ENCODE peak calls at places on chromosomes 6 and 20, in nine cellular contexts. B is CD4-positive, alpha-beta T cell; P is CD8-positive, alpha-beta memory T cell; M is neural progenitor cell; G is tibial nerve; D is mammary epithelial cell; Z is transverse colon; I is dorsolateral prefrontal cortex; X is DND-41. A is an unnamed sample.

GRCh38 chr6:150029276-150029675 is 3.9 kb upstream of the RAET1L start:
- DNase-seq in B (no peak), P (no peak), M (no peak), G (no peak), D (no peak), Z (no peak), I (no peak), X (no peak), A (no peak)

GRCh38 chr6:44002071-44002590 is 125.1 kb downstream of the MRPL14 start:
- DNase-seq in B (no peak), P (no peak), M (peak; percentile 97), G (no peak), D (no peak), Z (no peak), I (no peak), X (no peak), A (no peak)

GRCh38 chr6:108661430-108661829 is 100.7 kb downstream of the FOXO3 start:
- DNase-seq in B (no peak), P (no peak), M (no peak), G (no peak), D (peak; percentile 69), Z (no peak), I (no peak), X (no peak), A (no peak)

GRCh38 chr6:64538760-64539159 is 903.2 kb downstream of the PHF3 start:
- DNase-seq in B (no peak), P (no peak), M (no peak), G (no peak), D (no peak), Z (no peak), I (no peak), X (no peak), A (no peak)

GRCh38 chr6:135182120-135182992 is 1.2 kb downstream of the MYB start:
- DNase-seq in B (no peak), P (peak; percentile 31), M (peak; percentile 55), G (no peak), D (peak; percentile 23), Z (peak; percentile 47), I (no peak), X (peak; percentile 65), A (no peak)

GRCh38 chr6:127342946-127343752 is at the start of gene ECHDC1:
- DNase-seq in B (peak; percentile 61), P (peak; percentile 71), M (peak; percentile 69), G (peak; percentile 42), D (peak; percentile 71), Z (peak; percentile 62), I (peak; percentile 62), X (peak; percentile 84), A (peak; percentile 60)

GRCh38 chr6:351011-351866 is 40.3 kb upstream of the IRF4 start:
- DNase-seq in B (no peak), P (no peak), M (no peak), G (no peak), D (no peak), Z (no peak), I (no peak), X (no peak), A (no peak)

GRCh38 chr20:20364747-20365558 is 3.0 kb upstream of the INSM1 start:
- DNase-seq in B (no peak), P (no peak), M (peak; percentile 32), G (no peak), D (no peak), Z (no peak), I (no peak), X (no peak), A (no peak)

GRCh38 chr20:20843982-20844381 is 131.5 kb upstream of the RALGAPA2 start:
- DNase-seq in B (no peak), P (no peak), M (peak; percentile 49), G (no peak), D (no peak), Z (no peak), I (no peak), X (no peak), A (no peak)

GRCh38 chr20:14632906-14633305 is 295.5 kb upstream of the FLRT3 start:
- DNase-seq in B (no peak), P (no peak), M (no peak), G (no peak), D (no peak), Z (no peak), I (no peak), X (no peak), A (no peak)

GRCh38 chr20:43955244-43956191 is 40.9 kb downstream of the TOX2 start:
- DNase-seq in B (peak; percentile 27), P (peak; percentile 44), M (no peak), G (peak; percentile 16), D (peak; percentile 89), Z (no peak), I (no peak), X (peak; percentile 77), A (no peak)

GRCh38 chr6:43276180-43277082 is 21.6 kb upstream of the SLC22A7 start:
- DNase-seq in B (no peak), P (peak; percentile 41), M (peak; percentile 61), G (no peak), D (no peak), Z (peak; percentile 75), I (no peak), X (no peak), A (no peak)

DNA sequence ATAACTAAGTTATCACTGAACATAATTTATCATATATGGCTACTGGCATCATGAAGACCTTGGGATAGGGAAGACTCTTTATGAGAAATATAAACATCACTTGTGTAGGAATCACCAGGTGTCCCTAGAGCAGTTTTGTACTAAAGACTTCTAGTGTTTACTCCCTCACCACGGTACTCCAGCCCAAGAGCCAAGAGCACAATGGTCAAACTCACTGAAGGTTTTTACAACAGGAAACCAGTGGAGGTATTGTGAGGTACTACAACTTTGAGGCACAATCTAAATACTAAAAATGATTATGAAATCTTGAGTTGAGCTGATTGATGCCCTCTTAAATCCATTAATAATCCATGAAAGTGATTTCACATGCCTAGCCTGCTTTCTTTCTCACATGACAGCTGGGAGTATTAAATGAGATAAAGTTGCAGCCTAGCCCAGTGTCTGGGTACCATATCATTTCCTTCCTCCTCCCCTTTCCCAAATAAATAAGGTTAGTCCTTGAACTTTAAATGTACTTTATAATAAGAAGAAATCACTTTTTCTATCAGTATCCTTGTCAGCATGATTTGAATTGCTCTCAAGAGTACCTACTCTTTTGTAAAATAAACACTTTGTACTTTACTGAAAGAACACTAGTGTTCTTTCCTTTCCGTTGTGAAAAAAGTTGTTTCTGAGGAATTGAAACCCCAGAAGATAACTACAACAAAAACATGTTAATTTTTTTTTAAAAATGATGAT is 26.5 kb downstream of the GLO1 start:
- DNase-seq in B (no peak), P (no peak), M (no peak), G (no peak), D (no peak), Z (no peak), I (no peak), X (no peak), A (no peak)
- H3K27ac ChIP-seq in B (no peak overlapping the region), P (no peak overlapping the region), M (no peak overlapping the region), G (peak overlapping the region; percentile 41), D (no peak overlapping the region), Z (peak overlapping the region; percentile 25), I (no peak overlapping the region), X (no peak overlapping the region), A (peak overlapping the region; percentile 49)

GRCh38 chr6:144439016-144439415 is 153.9 kb downstream of the UTRN start:
- DNase-seq in B (no peak), P (no peak), M (no peak), G (no peak), D (no peak), Z (no peak), I (no peak), X (no peak), A (no peak)

GRCh38 chr6:144438103-144438502 is 153.0 kb downstream of the UTRN start:
- DNase-seq in B (no peak), P (no peak), M (no peak), G (no peak), D (no peak), Z (no peak), I (no peak), X (no peak), A (no peak)

GRCh38 chr6:144437105-144437504 is 152.0 kb downstream of the UTRN start:
- DNase-seq in B (no peak), P (no peak), M (no peak), G (no peak), D (no peak), Z (no peak), I (no peak), X (no peak), A (no peak)

GRCh38 chr6:144434308-144434990 is 149.3 kb downstream of the UTRN start:
- DNase-seq in B (no peak), P (no peak), M (no peak), G (no peak), D (peak; percentile 64), Z (no peak), I (no peak), X (no peak), A (no peak)

GRCh38 chr6:144435602-144436426 is 150.7 kb downstream of the UTRN start:
- DNase-seq in B (no peak), P (no peak), M (no peak), G (no peak), D (no peak), Z (no peak), I (no peak), X (no peak), A (no peak)
- H3K27ac ChIP-seq in B (no peak overlapping the region), P (no peak overlapping the region), M (no peak overlapping the region), G (peak overlapping the region; percentile 57), D (no peak overlapping the region), Z (no peak overlapping the region), I (no peak overlapping the region), X (no peak overlapping the region), A (no peak overlapping the region)

GRCh38 chr20:25005661-25006060 is 13.1 kb upstream of the APMAP start:
- DNase-seq in B (no peak), P (no peak), M (no peak), G (no peak), D (no peak), Z (no peak), I (no peak), X (no peak), A (no peak)

GRCh38 chr20:25009218-25010145 is 16.9 kb upstream of the APMAP start:
- DNase-seq in B (no peak), P (no peak), M (no peak), G (no peak), D (no peak), Z (peak; percentile 5), I (peak; percentile 35), X (no peak), A (no peak)

GRCh38 chr20:25006431-25007167 is 14.0 kb upstream of the APMAP start:
- DNase-seq in B (no peak), P (no peak), M (no peak), G (no peak), D (no peak), Z (no peak), I (peak; percentile 24), X (no peak), A (no peak)

GRCh38 chr20:25008388-25009217 is 16.1 kb upstream of the APMAP start:
- DNase-seq in B (no peak), P (no peak), M (no peak), G (no peak), D (no peak), Z (no peak), I (peak; percentile 22), X (no peak), A (no peak)

GRCh38 chr20:25007491-25008305 is 15.1 kb upstream of the APMAP start:
- DNase-seq in B (no peak), P (no peak), M (no peak), G (no peak), D (no peak), Z (no peak), I (peak; percentile 35), X (no peak), A (no peak)
- H3K27ac ChIP-seq in B (no peak overlapping the region), P (no peak overlapping the region), M (no peak overlapping the region), G (no peak overlapping the region), D (no peak overlapping the region), Z (no peak overlapping the region), I (peak overlapping the region; percentile 24), X (no peak overlapping the region), A (no peak overlapping the region)

GRCh38 chr20:52983726-52984450 is 11.7 kb downstream of the TSHZ2 start:
- DNase-seq in B (no peak), P (no peak), M (peak; percentile 29), G (no peak), D (no peak), Z (no peak), I (no peak), X (no peak), A (no peak)
- H3K27ac ChIP-seq in B (no peak overlapping the region), P (no peak overlapping the region), M (no peak overlapping the region), G (no peak overlapping the region), D (no peak overlapping the region), Z (no peak overlapping the region), I (no peak overlapping the region), X (no peak overlapping the region), A (no peak overlapping the region)